ENCODE peak calls at places on chromosome 22, in eight cellular contexts. N is H9, I is A549, T is Karpas-422, V is left ventricle myocardium inferior, E is left lung, C is psoas muscle, Z is SJSA1. L is an unnamed sample.
A peak's percentile ranks its signal among the peaks of the same experiment; 100 is the strongest.

GRCh38 chr22:46076651-46077339 is 73.5 kb upstream of the PPARA start:
- DNase-seq in I (peak; percentile 76), E (peak; percentile 46), C (peak; percentile 74), V (peak; percentile 52), T (no peak), Z (peak; percentile 87), N (no peak), L (no peak)

GRCh38 chr22:44698531-44699421 is 3.2 kb upstream of the PRR5 start:
- DNase-seq in Z (peak; percentile 93), C (no peak), I (no peak), V (no peak), N (peak; percentile 75), E (no peak), T (no peak), L (no peak)

GRCh38 chr22:44383071-44383575 is 70.4 kb upstream of the SHISAL1 start:
- DNase-seq in T (no peak), I (no peak), C (peak; percentile 11), E (no peak), N (no peak), V (no peak), Z (no peak), L (no peak)

GRCh38 chr22:22720201-22720723 is 75.8 kb downstream of the GGTLC2 start:
- DNase-seq in C (no peak), N (peak; percentile 73), T (peak; percentile 94), V (no peak), Z (no peak), E (no peak), I (peak; percentile 14), L (no peak)

GRCh38 chr22:45205624-45205925 is 35.1 kb downstream of the KIAA0930 start:
- DNase-seq in V (no peak), N (no peak), T (no peak), C (peak; percentile 26), I (no peak), E (no peak), Z (no peak), L (no peak)

GRCh38 chr22:50694099-50694498 is 21.5 kb downstream of the SHANK3 start:
- DNase-seq in C (no peak), Z (no peak), N (no peak), T (no peak), V (no peak), I (no peak), E (no peak), L (no peak)

GRCh38 chr22:45008853-45009751 is 703 bp downstream of the PHF21B start:
- DNase-seq in C (no peak), E (no peak), N (no peak), V (no peak), I (peak; percentile 31), T (peak; percentile 61), Z (no peak), L (no peak)

GRCh38 chr22:31040542-31041398 is 40.3 kb upstream of the SMTN start:
- DNase-seq in Z (no peak), E (no peak), I (no peak), T (no peak), N (no peak), C (no peak), V (no peak), L (no peak)

GRCh38 chr22:39422721-39423120 is 23.1 kb downstream of the TAB1 start:
- DNase-seq in Z (no peak), T (no peak), N (no peak), E (no peak), V (no peak), I (no peak), C (no peak), L (no peak)

GRCh38 chr22:20402960-20403778 is 9.2 kb downstream of the ZNF74 start:
- DNase-seq in V (no peak), E (no peak), I (no peak), N (no peak), C (no peak), Z (peak; percentile 19), T (no peak), L (no peak)

GRCh38 chr22:20400606-20401375 is 6.8 kb downstream of the ZNF74 start:
- DNase-seq in Z (no peak), T (no peak), V (no peak), C (no peak), I (no peak), N (no peak), E (no peak), L (no peak)

GRCh38 chr22:20399866-20400605 is 6.1 kb downstream of the ZNF74 start:
- DNase-seq in V (no peak), T (no peak), I (no peak), N (no peak), C (no peak), E (no peak), Z (no peak), L (no peak)

GRCh38 chr22:20403779-20404140 is 9.8 kb downstream of the ZNF74 start:
- DNase-seq in Z (no peak), I (no peak), V (no peak), E (no peak), T (no peak), C (no peak), N (no peak), L (no peak)

GRCh38 chr22:20401376-20402020 is 7.5 kb downstream of the ZNF74 start:
- DNase-seq in V (no peak), Z (no peak), E (no peak), I (no peak), C (no peak), T (no peak), N (no peak), L (no peak)
- H3K4me1 ChIP-seq in V (peaks cover 5% of the 10 kb centered on the region), Z (peaks cover under 1% of the 10 kb centered on the region), E (peaks cover under 1% of the 10 kb centered on the region), I (no peaks in the 10 kb centered on the region), C (no peaks in the 10 kb centered on the region), T (peaks cover 2% of the 10 kb centered on the region), N (no peaks in the 10 kb centered on the region), L (no peaks in the 10 kb centered on the region)

GRCh38 chr22:37749831-37750595 is 53.2 kb downstream of the TRIOBP start:
- DNase-seq in I (no peak), E (no peak), V (peak; percentile 46), N (no peak), C (no peak), Z (no peak), T (no peak), L (peak; percentile 96)

GRCh38 chr22:37753746-37754145 is 54.0 kb upstream of the GCAT start:
- DNase-seq in T (no peak), I (peak; percentile 60), V (peak; percentile 44), C (no peak), N (no peak), E (no peak), Z (peak; percentile 71), L (no peak)

GRCh38 chr22:37750596-37751162 is 53.8 kb downstream of the TRIOBP start:
- DNase-seq in Z (no peak), T (no peak), N (no peak), I (no peak), V (no peak), E (no peak), C (no peak), L (no peak)

GRCh38 chr22:37751449-37752188 is 54.8 kb downstream of the TRIOBP start:
- DNase-seq in N (no peak), V (no peak), I (peak; percentile 41), T (no peak), Z (no peak), C (no peak), E (no peak), L (no peak)

DNA sequence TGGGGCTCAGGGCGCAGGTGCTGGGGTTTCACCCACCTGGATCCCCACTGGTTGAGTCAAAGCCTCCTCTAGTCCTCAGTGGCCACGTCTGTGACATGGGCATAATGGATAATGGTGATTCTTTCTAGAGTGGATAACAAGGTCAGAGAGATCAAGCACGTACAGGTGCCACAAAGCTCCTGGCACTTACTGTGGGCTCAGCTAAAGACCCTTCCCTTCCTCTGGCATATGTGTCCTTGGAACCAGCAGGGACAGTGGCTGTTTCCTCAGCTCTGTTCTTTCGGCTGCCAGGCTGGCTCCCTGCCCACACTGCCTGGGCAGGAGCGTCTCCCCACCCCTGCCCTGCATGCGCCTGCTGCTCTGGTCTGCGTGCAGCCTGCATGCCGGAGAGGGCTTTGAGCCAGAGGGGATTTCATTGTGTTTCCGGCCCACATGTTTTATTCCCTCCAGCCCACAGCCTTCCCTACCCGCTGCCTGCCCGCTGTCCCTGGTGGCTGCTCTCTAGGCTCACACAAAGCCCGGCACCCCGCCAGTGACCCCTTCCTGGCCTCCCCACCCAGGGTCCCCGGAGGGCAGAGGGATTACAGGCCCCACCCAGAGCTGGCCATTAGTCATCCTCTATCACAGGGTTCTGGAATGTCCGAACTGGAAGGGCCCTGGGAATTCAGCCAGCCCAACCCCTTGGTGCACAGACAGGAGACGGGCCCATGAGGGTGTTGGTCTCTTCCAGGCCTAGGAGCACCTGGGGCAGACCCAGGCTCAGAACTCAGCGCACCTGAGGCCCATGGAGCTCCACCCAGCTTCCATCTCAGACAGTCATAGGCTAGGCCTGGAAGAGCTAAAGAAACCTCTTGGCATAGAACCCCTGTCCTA is 55.3 kb upstream of the GCAT start:
- DNase-seq in V (peak; percentile 95), C (peak; percentile 97), E (peak; percentile 88), Z (peak; percentile 100), T (no peak), I (peak; percentile 94), N (no peak), L (peak; percentile 96)
- H3K4me1 ChIP-seq in V (peaks cover 82% of the 10 kb centered on the region), C (peaks cover 51% of the 10 kb centered on the region), E (peaks cover 49% of the 10 kb centered on the region), Z (peaks cover 61% of the 10 kb centered on the region), T (peaks cover 8% of the 10 kb centered on the region), I (peaks cover 68% of the 10 kb centered on the region), N (no peaks in the 10 kb centered on the region), L (peaks cover 66% of the 10 kb centered on the region)

DNA sequence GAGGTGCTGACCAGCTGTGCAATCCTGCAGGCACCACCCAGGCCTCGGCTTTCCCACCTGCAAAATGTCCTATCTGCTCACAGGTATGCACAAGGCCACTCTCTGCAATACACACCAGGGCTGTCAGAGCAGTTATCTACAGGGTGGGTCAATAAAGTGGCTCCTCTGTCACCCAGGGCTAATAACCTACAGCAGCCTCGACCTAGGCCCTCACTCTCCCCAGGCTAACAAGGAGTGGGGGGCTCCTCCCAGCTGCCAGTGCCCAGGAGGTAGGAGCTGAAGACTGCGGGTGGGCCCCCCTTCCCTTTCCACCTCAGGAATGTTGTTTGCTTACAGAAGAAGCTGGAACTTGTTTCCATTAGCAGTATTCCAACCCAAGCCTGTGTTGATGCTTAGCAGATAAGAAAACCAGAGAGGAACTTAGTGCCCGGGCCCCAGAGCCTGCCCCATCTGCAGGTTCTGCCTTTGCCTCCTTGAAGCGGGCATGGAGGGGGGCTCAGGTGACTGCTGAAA is 26.8 kb downstream of the MYH9 start:
- DNase-seq in C (no peak), T (no peak), N (no peak), I (no peak), Z (peak; percentile 75), V (no peak), E (no peak), L (no peak)
- H3K4me1 ChIP-seq in C (peaks cover 75% of the 10 kb centered on the region), T (peaks cover 75% of the 10 kb centered on the region), N (peaks cover 36% of the 10 kb centered on the region), I (peaks cover 99% of the 10 kb centered on the region), Z (peaks cover 100% of the 10 kb centered on the region), V (peaks cover 99% of the 10 kb centered on the region), E (peaks cover 77% of the 10 kb centered on the region), L (peaks cover 91% of the 10 kb centered on the region)

GRCh38 chr22:24436553-24436952 is 9.2 kb downstream of the ADORA2A start:
- DNase-seq in T (peak; percentile 54), E (no peak), Z (no peak), V (no peak), I (no peak), C (no peak), N (no peak), L (no peak)

GRCh38 chr22:24433868-24434471 is 6.6 kb downstream of the ADORA2A start:
- DNase-seq in I (no peak), N (no peak), C (peak; percentile 67), T (peak; percentile 97), V (no peak), Z (no peak), E (no peak), L (no peak)

GRCh38 chr22:24434472-24435322 is 7.3 kb downstream of the ADORA2A start:
- DNase-seq in T (peak; percentile 98), C (peak; percentile 69), N (no peak), V (no peak), I (no peak), Z (no peak), E (peak; percentile 49), L (no peak)

GRCh38 chr22:24435861-24436351 is 8.5 kb downstream of the ADORA2A start:
- DNase-seq in Z (no peak), V (no peak), N (no peak), T (peak; percentile 77), I (no peak), E (no peak), C (peak; percentile 70), L (no peak)

GRCh38 chr22:24435323-24435645 is 7.9 kb downstream of the ADORA2A start:
- DNase-seq in V (no peak), C (no peak), E (no peak), T (peak; percentile 53), Z (no peak), N (no peak), I (no peak), L (no peak)
- H3K4me1 ChIP-seq in V (peaks cover 74% of the 10 kb centered on the region), C (peaks cover 5% of the 10 kb centered on the region), E (peaks cover 21% of the 10 kb centered on the region), T (peaks cover 85% of the 10 kb centered on the region), Z (peaks cover 24% of the 10 kb centered on the region), N (no peaks in the 10 kb centered on the region), I (no peaks in the 10 kb centered on the region), L (peaks cover 17% of the 10 kb centered on the region)